ENCODE peak calls at places on chromosomes 7 and 10, in eight cellular contexts. K is transverse colon, T is suprapubic skin, A is ovary, S is HepG2, L is stomach, Q is K562, D is A549. N is an unnamed sample.

GRCh38 chr10:78011065-78011464 is 18.2 kb downstream of the POLR3A start:
- DNase-seq in K (no peak), T (no peak), A (no peak), S (no peak), L (no peak), Q (no peak), D (no peak), N (no peak)

GRCh38 chr10:120205368-120206018 is 251.5 kb upstream of the PLPP4 start:
- DNase-seq in K (no peak), T (no peak), A (no peak), S (no peak), L (no peak), Q (no peak), D (no peak), N (no peak)

GRCh38 chr7:101717986-101718746 is 89.1 kb upstream of the MYL10 start:
- DNase-seq in K (no peak), T (no peak), A (no peak), S (peak; percentile 28), L (no peak), Q (peak; percentile 56), D (no peak), N (peak; percentile 78)

GRCh38 chr7:22470981-22471380 is 29.0 kb downstream of the STEAP1B start:
- DNase-seq in K (no peak), T (no peak), A (no peak), S (no peak), L (no peak), Q (no peak), D (no peak), N (no peak)

GRCh38 chr10:8088504-8088903 is 34.0 kb downstream of the GATA3 start:
- DNase-seq in K (no peak), T (no peak), A (no peak), S (no peak), L (no peak), Q (no peak), D (no peak), N (no peak)

GRCh38 chr7:43325595-43325994 is 213.1 kb downstream of the HECW1 start:
- DNase-seq in K (no peak), T (no peak), A (no peak), S (no peak), L (no peak), Q (no peak), D (no peak), N (no peak)

GRCh38 chr10:17851611-17852010 is 42.5 kb downstream of the MRC1 start:
- DNase-seq in K (peak; percentile 43), T (peak; percentile 68), A (no peak), S (no peak), L (no peak), Q (no peak), D (no peak), N (no peak)

GRCh38 chr7:74656421-74656910 is 1.1 kb upstream of the GTF2I start:
- DNase-seq in K (peak; percentile 66), T (peak; percentile 70), A (peak; percentile 38), S (peak; percentile 51), L (peak; percentile 57), Q (peak; percentile 64), D (peak; percentile 44), N (peak; percentile 75)

GRCh38 chr10:77807706-77808105 is 118.8 kb downstream of the DLG5 start:
- DNase-seq in K (no peak), T (no peak), A (no peak), S (no peak), L (no peak), Q (no peak), D (no peak), N (no peak)

GRCh38 chr10:85420501-85421191 is 945.9 kb downstream of the GRID1 start:
- DNase-seq in K (no peak), T (no peak), A (no peak), S (no peak), L (no peak), Q (no peak), D (no peak), N (no peak)

GRCh38 chr10:12733271-12733670 is 268.2 kb downstream of the CCDC3 start:
- DNase-seq in K (no peak), T (no peak), A (no peak), S (no peak), L (no peak), Q (no peak), D (no peak), N (no peak)

GRCh38 chr10:60848126-60848525 is 69.8 kb downstream of the CDK1 start:
- DNase-seq in K (no peak), T (no peak), A (peak; percentile 65), S (no peak), L (no peak), Q (no peak), D (no peak), N (no peak)

GRCh38 chr10:106242301-106242700 is 922.2 kb downstream of the SORCS1 start:
- DNase-seq in K (no peak), T (no peak), A (no peak), S (no peak), L (no peak), Q (no peak), D (no peak), N (no peak)

DNA sequence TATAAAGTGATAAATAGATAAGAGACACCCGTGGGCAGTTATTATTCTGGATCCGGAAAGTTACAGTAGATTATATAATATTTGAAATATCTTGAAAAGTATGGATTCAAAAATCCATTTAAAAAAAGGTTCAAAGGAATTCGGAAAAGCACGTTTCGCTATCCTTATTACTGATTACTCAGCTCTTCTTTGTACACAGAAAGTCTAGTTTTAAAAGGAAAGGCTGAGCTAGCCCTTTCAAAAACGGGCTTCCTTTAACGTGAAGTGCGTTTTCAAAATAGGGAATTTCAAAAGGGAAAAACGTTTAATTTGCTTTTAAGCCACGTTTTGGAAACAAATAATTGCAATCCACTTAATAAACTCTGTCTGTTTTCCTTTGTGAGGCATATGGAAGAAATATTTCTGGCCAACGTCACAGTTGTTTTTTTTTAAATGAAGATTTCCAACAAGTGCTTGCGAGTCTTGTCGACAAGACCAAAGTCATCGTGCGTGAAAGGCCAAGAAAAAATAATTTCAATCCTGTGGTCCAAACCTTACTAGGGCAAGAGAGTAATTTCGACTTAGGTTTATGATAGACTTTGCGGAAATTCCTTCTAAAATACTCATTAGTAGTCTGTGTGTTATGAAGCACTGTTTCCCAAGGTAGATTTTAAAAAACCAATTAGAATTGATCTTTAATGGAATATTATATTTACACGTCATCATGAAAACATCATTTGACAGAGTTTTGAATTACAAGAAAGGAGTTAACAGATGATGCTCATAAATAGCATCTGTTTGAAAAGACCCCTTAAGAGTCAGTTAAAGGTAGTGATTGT is 2.4 kb upstream of the SKIDA1 start:
- DNase-seq in K (no peak), T (no peak), A (no peak), S (no peak), L (no peak), Q (no peak), D (no peak), N (no peak)
- H3K4me1 ChIP-seq in K (peaks cover 51% of the 10 kb centered on the region), T (peaks cover 42% of the 10 kb centered on the region), A (peaks cover 2% of the 10 kb centered on the region), S (peaks cover 44% of the 10 kb centered on the region), L (peaks cover 19% of the 10 kb centered on the region), Q (peaks cover 12% of the 10 kb centered on the region), D (peaks cover 41% of the 10 kb centered on the region), N (peaks cover 7% of the 10 kb centered on the region)

GRCh38 chr10:1404236-1404952 is 332.9 kb downstream of the ADARB2 start:
- DNase-seq in K (no peak), T (no peak), A (no peak), S (no peak), L (peak; percentile 10), Q (no peak), D (no peak), N (no peak)

GRCh38 chr10:1404953-1405260 is 332.4 kb downstream of the ADARB2 start:
- DNase-seq in K (no peak), T (no peak), A (no peak), S (no peak), L (peak; percentile 16), Q (no peak), D (no peak), N (no peak)

GRCh38 chr10:1402821-1403507 is 334.4 kb downstream of the ADARB2 start:
- DNase-seq in K (no peak), T (no peak), A (no peak), S (no peak), L (peak; percentile 17), Q (no peak), D (no peak), N (peak; percentile 70)

GRCh38 chr10:1402016-1402820 is 335.1 kb downstream of the ADARB2 start:
- DNase-seq in K (no peak), T (no peak), A (no peak), S (no peak), L (peak; percentile 9), Q (no peak), D (no peak), N (no peak)

DNA sequence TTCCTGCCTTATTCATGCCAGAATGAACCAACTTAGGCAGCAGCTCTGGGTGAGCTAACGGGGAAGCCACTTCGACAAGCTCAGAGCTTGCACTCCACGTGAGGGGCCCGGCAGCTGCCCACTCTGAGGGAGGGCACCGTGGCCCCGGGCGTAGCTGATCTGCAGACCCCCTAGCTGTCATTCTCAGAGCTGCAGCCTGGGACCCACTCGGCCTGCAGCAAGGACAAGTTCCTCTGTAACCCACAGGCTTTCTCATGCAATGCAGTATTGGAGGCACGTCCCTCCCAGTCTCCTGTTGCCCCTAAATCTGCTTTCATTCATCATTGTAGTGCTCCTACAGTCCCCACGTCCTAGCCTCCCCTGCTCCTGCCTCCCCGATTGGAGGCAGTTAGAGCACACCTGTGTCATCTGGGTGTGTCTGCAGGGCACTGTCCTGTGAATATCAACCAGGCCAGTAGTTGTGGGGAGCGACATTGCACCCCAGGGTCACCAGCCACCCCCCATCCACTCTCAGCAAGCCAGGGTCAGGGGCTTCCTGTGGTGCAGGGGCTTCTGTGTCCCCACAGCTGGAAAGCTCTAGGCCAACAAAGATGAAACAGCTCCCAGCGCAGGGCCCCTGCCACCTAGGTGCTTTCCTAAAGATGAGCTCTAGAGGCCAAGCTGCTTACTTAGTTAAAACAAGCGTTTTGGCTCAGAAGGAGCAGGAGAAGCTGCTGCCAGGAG is 333.7 kb downstream of the ADARB2 start:
- DNase-seq in K (no peak), T (no peak), A (no peak), S (no peak), L (peak; percentile 9), Q (peak; percentile 18), D (no peak), N (no peak)
- TF ChIP-seq EP300 in K (no peak), T (no peak), A (no peak), S (no peak), L (no peak), Q (no peak), D (no peak), N (no peak)

DNA sequence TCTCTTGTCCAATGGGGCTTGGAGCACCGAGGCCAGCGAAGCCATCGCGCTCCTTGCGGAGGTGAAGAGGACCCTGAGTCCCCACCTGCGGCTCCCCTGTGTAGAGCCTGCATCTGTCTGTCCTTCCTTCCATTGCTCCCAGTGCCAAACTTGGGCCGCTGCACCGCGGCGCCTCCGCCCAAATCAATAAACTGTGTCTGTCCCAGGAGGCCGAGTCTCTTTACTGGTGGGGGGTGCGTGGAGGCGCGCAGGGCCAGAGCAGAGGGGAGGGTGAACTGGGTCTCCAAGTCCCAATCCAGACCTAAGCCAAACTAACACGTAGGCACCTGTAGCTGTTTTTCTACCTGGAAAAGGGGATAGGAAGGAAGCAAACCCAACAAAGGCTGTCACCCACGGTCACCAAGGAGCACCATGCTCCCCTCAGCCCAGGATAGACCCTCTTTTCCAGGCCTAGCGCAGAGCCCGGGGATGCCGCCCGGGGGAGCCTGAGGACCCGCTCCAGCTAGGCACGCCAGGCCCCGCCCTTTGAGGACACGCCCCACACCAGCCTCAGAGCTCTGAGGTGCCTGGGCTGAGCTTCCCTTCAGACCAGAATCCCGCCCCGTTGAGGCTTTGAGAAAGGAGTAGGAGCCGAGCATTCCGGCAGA is 1.2 kb upstream of the CHAT start:
- DNase-seq in K (no peak), T (peak; percentile 56), A (no peak), S (peak; percentile 3), L (no peak), Q (peak; percentile 69), D (no peak), N (no peak)
- H3K4me1 ChIP-seq in K (peaks cover 9% of the 10 kb centered on the region), T (peaks cover 36% of the 10 kb centered on the region), A (no peaks in the 10 kb centered on the region), S (no peaks in the 10 kb centered on the region), L (peaks cover 13% of the 10 kb centered on the region), Q (no peaks in the 10 kb centered on the region), D (no peaks in the 10 kb centered on the region), N (peaks cover 35% of the 10 kb centered on the region)

GRCh38 chr10:31536297-31536696 is 217.3 kb downstream of the ZEB1 start:
- DNase-seq in K (no peak), T (no peak), A (no peak), S (no peak), L (no peak), Q (no peak), D (no peak), N (no peak)
- TF ChIP-seq EP300 in K (no peak), T (no peak), A (no peak), S (no peak), L (no peak), Q (no peak), D (no peak), N (no peak)